ENCODE peak calls at places on chromosomes 6 and 20, in five cellular contexts. S is body of pancreas, O is ascending aorta, U is right lobe of liver, C is Peyer's patch. I is an unnamed sample.
A peak's percentile ranks its signal among the peaks of the same experiment; 100 is the strongest.

GRCh38 chr20:33657704-33658095 is 4.4 kb upstream of the C20orf144 start:
- DNase-seq in S (no peak), O (no peak), U (no peak), C (peak; percentile 39), I (no peak)

GRCh38 chr6:19836799-19837510 is at the start of gene ID4:
- DNase-seq in S (peak; percentile 94), O (peak; percentile 82), U (peak; percentile 70), C (peak; percentile 89), I (peak; percentile 90)

GRCh38 chr6:40036186-40036585 is 101.9 kb upstream of the MOCS1 start:
- DNase-seq in S (no peak), O (no peak), U (no peak), C (no peak), I (no peak)

GRCh38 chr6:154292855-154293519 is 63.6 kb downstream of the IPCEF1 start:
- DNase-seq in S (no peak), O (no peak), U (no peak), C (no peak), I (no peak)

GRCh38 chr6:16764188-16764950 is 3.1 kb upstream of the ATXN1 start:
- DNase-seq in S (no peak), O (no peak), U (no peak), C (no peak), I (no peak)

GRCh38 chr6:135985471-135985870 is 134.0 kb downstream of the PDE7B start:
- DNase-seq in S (no peak), O (no peak), U (no peak), C (no peak), I (no peak)

GRCh38 chr6:39224058-39224457 is 5.2 kb downstream of the KCNK5 start:
- DNase-seq in S (no peak), O (no peak), U (no peak), C (no peak), I (no peak)

GRCh38 chr6:35562060-35562459 is 49.4 kb upstream of the TULP1 start:
- DNase-seq in S (no peak), O (no peak), U (no peak), C (no peak), I (no peak)

GRCh38 chr6:39084506-39084905 is 30.5 kb downstream of the SAYSD1 start:
- DNase-seq in S (no peak), O (no peak), U (no peak), C (no peak), I (no peak)

GRCh38 chr6:80618953-80619352 is 512.5 kb downstream of the BCKDHB start:
- DNase-seq in S (no peak), O (no peak), U (no peak), C (no peak), I (no peak)

GRCh38 chr6:16760536-16761468 is at the start of gene ATXN1:
- DNase-seq in S (peak; percentile 67), O (no peak), U (peak; percentile 79), C (peak; percentile 78), I (peak; percentile 87)

GRCh38 chr6:143501851-143502250 is 9.7 kb downstream of the FUCA2 start:
- DNase-seq in S (no peak), O (no peak), U (no peak), C (no peak), I (no peak)
- TF ChIP-seq CTCF in S (no peak), O (no peak), U (no peak), C (no peak), I (no peak)

GRCh38 chr6:149079911-149080501 is 237.5 kb upstream of the TAB2 start:
- DNase-seq in S (peak; percentile 46), O (no peak), U (no peak), C (no peak), I (no peak)
- H3K4me1 ChIP-seq in S (peaks cover 69% of the 10 kb centered on the region), O (peaks cover 41% of the 10 kb centered on the region), U (peaks cover 6% of the 10 kb centered on the region), C (peaks cover 11% of the 10 kb centered on the region), I (no peaks in the 10 kb centered on the region)

GRCh38 chr6:112468359-112468758 is 121.2 kb downstream of the RFPL4B start:
- DNase-seq in S (no peak), O (no peak), U (no peak), C (no peak), I (no peak)

GRCh38 chr6:112469306-112469705 is 122.2 kb downstream of the RFPL4B start:
- DNase-seq in S (no peak), O (no peak), U (no peak), C (no peak), I (no peak)

GRCh38 chr6:112470950-112471349 is 123.8 kb downstream of the RFPL4B start:
- DNase-seq in S (no peak), O (no peak), U (no peak), C (no peak), I (no peak)

GRCh38 chr6:112466378-112467151 is 119.4 kb downstream of the RFPL4B start:
- DNase-seq in S (no peak), O (no peak), U (no peak), C (no peak), I (no peak)

DNA sequence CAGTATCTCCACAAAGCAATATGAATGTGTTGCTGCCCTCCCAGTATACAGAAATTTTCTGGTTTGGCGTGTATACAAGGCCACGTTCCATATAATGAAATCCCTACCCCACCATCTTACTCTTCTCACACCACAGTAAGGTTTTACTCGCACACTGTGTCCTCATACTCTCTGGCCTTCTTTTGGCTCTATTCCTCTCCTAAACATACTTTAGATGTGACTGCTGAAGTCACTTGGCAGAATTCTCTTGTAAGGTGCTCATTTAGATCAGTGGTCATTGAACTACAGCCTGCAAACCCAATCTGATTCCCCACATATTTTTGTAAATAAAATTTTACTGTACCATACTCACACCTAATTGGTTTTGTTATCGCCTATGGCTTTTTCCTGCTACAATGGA is 123.3 kb downstream of the RFPL4B start:
- DNase-seq in S (no peak), O (no peak), U (no peak), C (no peak), I (no peak)
- H3K4me3 ChIP-seq in S (no peak overlapping the region), O (no peak overlapping the region), U (no peak overlapping the region), C (no peak overlapping the region), I (no peak overlapping the region)

DNA sequence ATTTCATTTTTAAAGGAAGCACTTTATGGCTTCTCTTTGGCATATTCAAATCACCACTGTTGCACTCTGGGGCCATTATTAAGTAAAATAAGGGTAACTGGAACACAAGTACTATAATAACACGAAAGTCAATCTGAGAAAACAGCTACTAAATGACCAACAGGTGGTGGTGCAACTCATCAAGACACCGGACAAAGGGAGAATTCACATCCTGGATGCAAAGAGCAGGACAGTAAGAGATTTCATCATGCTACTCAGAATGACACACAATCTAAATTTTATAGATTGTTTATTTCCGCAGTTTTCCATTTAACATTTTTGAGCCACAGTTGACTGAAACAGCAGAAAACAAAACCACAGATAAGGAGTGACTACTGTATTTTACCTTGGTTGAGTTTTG is 27.6 kb upstream of the LY86 start:
- DNase-seq in S (no peak), O (no peak), U (no peak), C (no peak), I (no peak)
- TF ChIP-seq CTCF in S (no peak), O (no peak), U (no peak), C (no peak), I (no peak)

DNA sequence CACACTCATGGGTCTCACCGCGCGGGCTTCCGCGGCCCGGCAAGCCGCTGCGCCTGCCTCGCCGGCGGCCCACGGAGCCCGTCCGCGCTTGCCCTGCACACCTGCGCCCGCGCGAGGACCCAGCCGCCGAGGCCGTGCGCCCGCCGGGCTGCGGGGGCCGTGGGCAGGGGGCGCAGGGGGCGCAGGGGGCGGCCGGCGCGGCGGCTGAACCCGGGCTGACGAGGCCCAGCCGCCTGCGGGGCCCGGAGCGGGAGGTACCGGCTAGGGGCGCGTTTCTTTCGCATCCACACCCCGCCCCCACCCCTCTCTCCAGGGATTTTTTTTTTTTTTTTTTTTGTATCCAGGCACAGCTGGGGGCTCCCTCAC is 43.8 kb upstream of the OSTM1 start:
- DNase-seq in S (no peak), O (no peak), U (no peak), C (no peak), I (no peak)
- H3K4me1 ChIP-seq in S (peaks cover 51% of the 10 kb centered on the region), O (peaks cover 21% of the 10 kb centered on the region), U (peaks cover 47% of the 10 kb centered on the region), C (peaks cover 53% of the 10 kb centered on the region), I (peaks cover 45% of the 10 kb centered on the region)

DNA sequence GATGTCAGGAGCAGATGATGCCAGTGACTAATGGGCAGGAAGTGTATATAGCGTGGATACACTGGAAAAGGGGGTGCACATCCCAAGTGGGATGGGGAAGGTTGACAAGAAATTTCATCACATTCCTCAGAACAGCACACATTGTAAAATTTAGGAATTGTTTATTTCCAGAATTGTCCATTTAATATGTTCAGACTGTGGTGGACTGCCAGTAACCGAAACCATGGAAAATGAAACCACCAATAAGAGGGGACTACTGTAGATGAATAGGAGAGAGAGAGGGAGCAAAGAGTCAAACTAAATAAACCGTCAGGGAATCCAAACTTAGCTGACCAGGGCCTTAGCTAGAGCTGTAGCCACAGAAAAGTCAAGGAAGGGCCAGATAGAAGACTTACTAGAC is 164.4 kb upstream of the PRDM1 start:
- DNase-seq in S (no peak), O (no peak), U (no peak), C (no peak), I (no peak)
- H3K4me3 ChIP-seq in S (no peak overlapping the region), O (no peak overlapping the region), U (no peak overlapping the region), C (no peak overlapping the region), I (no peak overlapping the region)

DNA sequence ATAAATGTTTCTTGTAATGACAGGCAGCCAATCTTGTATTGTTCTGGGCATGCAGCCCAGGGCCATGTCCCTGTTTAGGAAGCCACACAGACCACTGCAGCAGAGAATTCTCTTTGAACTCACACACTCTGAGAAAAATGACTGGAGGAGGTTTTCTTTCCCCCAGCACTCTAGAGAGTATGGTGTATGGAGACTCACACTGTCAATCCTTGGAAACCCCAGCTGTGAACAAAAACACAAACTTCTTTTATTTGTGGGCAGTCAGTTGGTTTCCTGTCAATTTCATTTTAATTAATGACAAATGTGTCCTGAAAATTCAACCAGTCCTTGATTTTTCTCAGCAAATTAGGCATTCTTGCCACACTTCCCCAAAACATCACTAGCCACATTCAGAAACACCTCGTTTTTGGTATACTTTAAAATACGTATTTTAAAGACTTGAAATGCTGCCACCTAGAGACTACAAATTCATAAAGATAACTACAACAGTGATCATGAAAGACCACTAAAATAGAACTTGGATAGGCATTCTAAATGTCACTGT is 52.9 kb upstream of the UFL1 start:
- DNase-seq in S (no peak), O (no peak), U (no peak), C (no peak), I (no peak)
- TF ChIP-seq CTCF in S (peak; percentile 22), O (no peak), U (no peak), C (no peak), I (no peak)